ENCODE peak calls at places on chromosome 13, in four cellular contexts. O, N, E and L are unnamed samples.

GRCh38 chr13:101915755-101916107 is 463.3 kb downstream of the ITGBL1 start:
- DNase-seq in E (peak; percentile 71), N (no peak), O (no peak), L (no peak)

GRCh38 chr13:29459818-29460335 is 135.6 kb downstream of the SLC7A1 start:
- DNase-seq in O (no peak), N (no peak), E (no peak), L (no peak)

GRCh38 chr13:48446454-48446853 is 33.5 kb upstream of the LPAR6 start:
- DNase-seq in O (no peak), E (no peak), N (no peak), L (no peak)

GRCh38 chr13:42720858-42721219 is 60.5 kb upstream of the FAM216B start:
- DNase-seq in O (no peak), N (no peak), E (no peak), L (no peak)

GRCh38 chr13:43664700-43665191 is 122.0 kb downstream of the ENOX1 start:
- DNase-seq in E (no peak), N (no peak), O (no peak), L (no peak)

GRCh38 chr13:30832845-30833332 is 73.2 kb upstream of the MEDAG start:
- DNase-seq in O (peak; percentile 32), E (peak; percentile 67), N (no peak), L (no peak)

GRCh38 chr13:47886314-47886713 is 114.8 kb downstream of the SUCLA2 start:
- DNase-seq in N (no peak), O (no peak), E (no peak), L (no peak)

GRCh38 chr13:81171065-81171647 is 830.2 kb upstream of the SPRY2 start:
- DNase-seq in N (peak; percentile 5), E (no peak), O (no peak), L (peak; percentile 5)

GRCh38 chr13:54489359-54489758 is 1460.7 kb downstream of the OLFM4 start:
- DNase-seq in O (no peak), E (no peak), N (no peak), L (no peak)

GRCh38 chr13:73633817-73634449 is 500.3 kb downstream of the KLF12 start:
- DNase-seq in N (no peak), E (no peak), O (no peak), L (no peak)

GRCh38 chr13:44243198-44243852 is 130.3 kb upstream of the SERP2 start:
- DNase-seq in O (peak; percentile 12), N (peak; percentile 81), E (peak; percentile 78), L (peak; percentile 94)

GRCh38 chr13:102392810-102393209 is 9.0 kb downstream of the FGF14 start:
- DNase-seq in N (no peak), O (peak; percentile 38), E (no peak), L (no peak)

GRCh38 chr13:26420282-26420960 is 137.1 kb upstream of the WASF3 start:
- DNase-seq in O (no peak), E (no peak), N (no peak), L (no peak)

GRCh38 chr13:113138792-113139551 is 16.4 kb downstream of the F10 start:
- DNase-seq in O (no peak), N (no peak), E (no peak), L (no peak)

GRCh38 chr13:109751477-109751876 is 34.9 kb downstream of the IRS2 start:
- DNase-seq in E (no peak), N (no peak), O (no peak), L (no peak)

GRCh38 chr13:51148952-51149573 is 38.0 kb upstream of the C13orf42 start:
- DNase-seq in N (peak; percentile 86), E (no peak), O (no peak), L (peak; percentile 72)

GRCh38 chr13:21616880-21617279 is 12.9 kb upstream of the MICU2 start:
- DNase-seq in E (no peak), N (no peak), O (no peak), L (no peak)

GRCh38 chr13:50678464-50679162 is 164.9 kb downstream of the DLEU7 start:
- DNase-seq in E (no peak), N (no peak), O (no peak), L (no peak)

GRCh38 chr13:20193924-20194631 is 1.3 kb upstream of the GJB2 start:
- DNase-seq in O (peak; percentile 19), N (no peak), E (no peak), L (no peak)

GRCh38 chr13:66992183-66992582 is 238.0 kb downstream of the PCDH9 start:
- DNase-seq in N (peak; percentile 80), O (no peak), E (peak; percentile 77), L (peak; percentile 55)

GRCh38 chr13:46170687-46171086 is 11.3 kb downstream of the LCP1 start:
- DNase-seq in N (no peak), O (no peak), E (no peak), L (no peak)

GRCh38 chr13:50838701-50839100 is 4.8 kb downstream of the DLEU7 start:
- DNase-seq in E (no peak), N (no peak), O (no peak), L (no peak)

GRCh38 chr13:74074723-74075122 is 59.5 kb downstream of the KLF12 start:
- DNase-seq in O (no peak), E (no peak), N (no peak), L (peak; percentile 14)